ENCODE peak calls at places on chromosome 3, in six cellular contexts. O, H, I, R, N and S are unnamed samples.

GRCh38 chr3:161372321-161373260 is 1.3 kb upstream of the SPTSSB start:
- DNase-seq in N (peak; percentile 20), R (no peak), I (peak; percentile 75), H (no peak), O (no peak), S (no peak)

GRCh38 chr3:5122741-5123706 is 932 bp downstream of the ARL8B start:
- DNase-seq in N (peak; percentile 48), I (peak; percentile 88), R (no peak), H (peak; percentile 67), O (peak; percentile 70), S (no peak)

GRCh38 chr3:162984752-162985151 is 1488.1 kb downstream of the OTOL1 start:
- DNase-seq in R (no peak), H (no peak), N (no peak), O (no peak), I (peak; percentile 53), S (no peak)

GRCh38 chr3:23461069-23461468 is 257.9 kb downstream of the UBE2E2 start:
- DNase-seq in O (no peak), N (no peak), I (no peak), H (peak; percentile 15), R (no peak), S (no peak)

GRCh38 chr3:72384602-72385001 is 463.6 kb downstream of the SHQ1 start:
- DNase-seq in O (no peak), H (no peak), I (no peak), N (no peak), R (no peak), S (no peak)

GRCh38 chr3:67083277-67083676 is 85.2 kb downstream of the KBTBD8 start:
- DNase-seq in O (no peak), I (no peak), R (no peak), N (no peak), H (peak; percentile 62), S (no peak)

GRCh38 chr3:41888368-41889076 is 73.4 kb downstream of the ULK4 start:
- DNase-seq in H (no peak), O (no peak), N (no peak), R (peak; percentile 25), I (peak; percentile 48), S (no peak)

GRCh38 chr3:153641321-153641720 is 479.3 kb downstream of the RAP2B start:
- DNase-seq in H (no peak), N (no peak), I (no peak), R (no peak), O (no peak), S (no peak)

GRCh38 chr3:47412842-47413520 is 32.2 kb downstream of the PTPN23 start:
- DNase-seq in O (no peak), R (no peak), H (no peak), I (no peak), N (no peak), S (no peak)

GRCh38 chr3:4936982-4937614 is 42.1 kb upstream of the BHLHE40 start:
- DNase-seq in N (no peak), O (no peak), I (no peak), H (no peak), R (no peak), S (no peak)

GRCh38 chr3:62028236-62028635 is 345.1 kb downstream of the FEZF2 start:
- DNase-seq in H (no peak), O (no peak), N (no peak), R (no peak), I (no peak), S (no peak)

GRCh38 chr3:103059481-103059880 is 624.7 kb downstream of the ZPLD1 start:
- DNase-seq in N (no peak), H (no peak), R (no peak), O (no peak), I (peak; percentile 6), S (no peak)

GRCh38 chr3:39814007-39814406 is 4.6 kb downstream of the MYRIP start:
- DNase-seq in R (no peak), N (no peak), H (no peak), I (no peak), O (no peak), S (no peak)

GRCh38 chr3:48088056-48088748 is 72.0 kb upstream of the MAP4 start:
- DNase-seq in O (no peak), I (peak; percentile 66), H (no peak), R (no peak), N (no peak), S (no peak)

GRCh38 chr3:120956143-120956542 is 48.1 kb downstream of the STXBP5L start:
- DNase-seq in R (no peak), H (no peak), O (no peak), I (no peak), N (no peak), S (no peak)

GRCh38 chr3:124607163-124607562 is 123.1 kb upstream of the UMPS start:
- DNase-seq in I (no peak), H (peak; percentile 83), O (no peak), N (no peak), R (no peak), S (peak; percentile 39)

GRCh38 chr3:164641071-164641470 is 437.2 kb downstream of the SI start:
- DNase-seq in I (no peak), N (no peak), R (no peak), H (no peak), O (no peak), S (no peak)

GRCh38 chr3:195441476-195441970 is 1.3 kb downstream of the ACAP2 start:
- DNase-seq in I (no peak), H (peak; percentile 11), N (peak; percentile 58), O (no peak), R (no peak), S (no peak)

GRCh38 chr3:141959921-141960554 is 83.6 kb downstream of the ATP1B3 start:
- DNase-seq in H (peak; percentile 78), O (no peak), R (no peak), I (no peak), N (no peak), S (no peak)

GRCh38 chr3:80158332-80158731 is 390.5 kb upstream of the ROBO1 start:
- DNase-seq in I (no peak), H (no peak), R (no peak), O (no peak), N (no peak), S (no peak)

GRCh38 chr3:17894434-17895060 is 152.1 kb upstream of the TBC1D5 start:
- DNase-seq in O (no peak), I (peak; percentile 85), N (no peak), H (peak; percentile 45), R (peak; percentile 47), S (peak; percentile 4)

GRCh38 chr3:77541203-77541922 is 501.5 kb downstream of the ROBO2 start:
- DNase-seq in R (no peak), I (peak; percentile 4), H (no peak), N (no peak), O (no peak), S (no peak)

GRCh38 chr3:118793176-118793575 is 241.5 kb downstream of the IGSF11 start:
- DNase-seq in R (no peak), O (no peak), I (no peak), H (no peak), N (no peak), S (no peak)

GRCh38 chr3:40864146-40864782 is 335.0 kb upstream of the CTNNB1 start:
- DNase-seq in R (no peak), H (no peak), I (no peak), N (no peak), O (no peak), S (no peak)

GRCh38 chr3:50430186-50430585 is 70.9 kb upstream of the TMEM115 start:
- DNase-seq in O (no peak), H (no peak), N (no peak), R (no peak), I (no peak), S (no peak)

GRCh38 chr3:100635273-100635701 is 25.9 kb downstream of the ADGRG7 start:
- DNase-seq in H (no peak), O (no peak), N (no peak), R (no peak), I (no peak), S (no peak)
- H3K27ac ChIP-seq in H (no peak overlapping the region), O (no peak overlapping the region), N (no peak overlapping the region), R (no peak overlapping the region), I (no peak overlapping the region), S (no peak overlapping the region)

DNA sequence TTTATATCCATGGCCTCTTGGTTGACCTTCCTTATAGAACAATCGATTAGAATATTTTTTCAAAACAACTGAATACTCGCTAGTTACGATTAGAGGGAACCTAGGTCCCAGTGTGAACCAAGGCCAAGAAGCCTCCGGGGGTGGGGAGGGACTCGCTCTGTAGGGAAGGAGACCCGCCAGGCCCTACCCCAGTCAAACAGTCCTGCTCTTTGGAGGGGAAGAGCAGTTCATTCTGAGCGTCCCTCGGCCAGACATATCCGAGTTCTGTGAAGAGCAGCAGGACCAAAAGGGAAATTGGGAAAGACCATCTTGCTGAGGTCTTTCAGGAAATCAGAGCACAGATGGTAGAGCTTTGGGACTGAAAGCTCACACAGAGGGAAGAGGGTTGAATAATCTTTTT is 137.3 kb upstream of the HES1 start:
- DNase-seq in H (no peak), O (no peak), R (no peak), I (no peak), N (no peak), S (no peak)
- H3K27ac ChIP-seq in H (no peak overlapping the region), O (no peak overlapping the region), R (no peak overlapping the region), I (no peak overlapping the region), N (no peak overlapping the region), S (no peak overlapping the region)

GRCh38 chr3:113607219-113607596 is 74.9 kb downstream of the SIDT1 start:
- DNase-seq in R (no peak), N (no peak), O (no peak), H (no peak), I (peak; percentile 26), S (no peak)
- H3K27ac ChIP-seq in R (no peak overlapping the region), N (no peak overlapping the region), O (no peak overlapping the region), H (no peak overlapping the region), I (no peak overlapping the region), S (no peak overlapping the region)

GRCh38 chr3:53820756-53821580 is 25.3 kb downstream of the CHDH start:
- DNase-seq in R (no peak), H (no peak), N (no peak), I (no peak), O (peak; percentile 33), S (no peak)

GRCh38 chr3:53821631-53822068 is 24.6 kb downstream of the CHDH start:
- DNase-seq in R (no peak), O (peak; percentile 27), I (no peak), N (no peak), H (peak; percentile 22), S (no peak)

GRCh38 chr3:53823026-53823955 is 22.9 kb downstream of the CHDH start:
- DNase-seq in R (no peak), N (no peak), I (no peak), O (peak; percentile 54), H (no peak), S (no peak)

GRCh38 chr3:53823956-53824320 is 22.3 kb downstream of the CHDH start:
- DNase-seq in R (no peak), I (peak; percentile 59), O (peak; percentile 6), N (no peak), H (no peak), S (no peak)

GRCh38 chr3:53822331-53822741 is 23.9 kb downstream of the CHDH start:
- DNase-seq in R (no peak), N (no peak), H (no peak), I (no peak), O (peak; percentile 53), S (no peak)
- H3K27ac ChIP-seq in R (no peak overlapping the region), N (no peak overlapping the region), H (no peak overlapping the region), I (no peak overlapping the region), O (no peak overlapping the region), S (no peak overlapping the region)